ENCODE peak calls at places on chromosomes 11 and 22, in eight cellular contexts. One of them, this sample, is unnamed.

GRCh38 chr11:24794064-24794463 is 297.2 kb downstream of the LUZP2 start:
- DNase-seq in tibial artery: no peak
- DNase-seq in Calu3: no peak
- DNase-seq in neural progenitor cell: no peak
- DNase-seq in lung: no peak
- DNase-seq in fibroblast of the aortic adventitia: no peak
- DNase-seq in neural crest cell: no peak
- DNase-seq in HFFc6: no peak
- DNase-seq in this sample: no peak

GRCh38 chr11:64250875-64251721 is at the start of gene PLCB3:
- DNase-seq in Calu3: peak
- DNase-seq in lung: peak
- DNase-seq in neural progenitor cell: peak
- DNase-seq in tibial artery: no peak
- DNase-seq in HFFc6: no peak
- DNase-seq in neural crest cell: peak
- DNase-seq in fibroblast of the aortic adventitia: no peak
- DNase-seq in this sample: peak

GRCh38 chr22:24588370-24588755 is 4.5 kb downstream of the LRRC75B start:
- DNase-seq in fibroblast of the aortic adventitia: no peak
- DNase-seq in lung: no peak
- DNase-seq in tibial artery: no peak
- DNase-seq in Calu3: peak
- DNase-seq in neural crest cell: no peak
- DNase-seq in neural progenitor cell: no peak
- DNase-seq in HFFc6: no peak
- DNase-seq in this sample: no peak

GRCh38 chr22:33829549-33830280 is 90.6 kb downstream of the LARGE1 start:
- DNase-seq in HFFc6: no peak
- DNase-seq in Calu3: no peak
- DNase-seq in tibial artery: no peak
- DNase-seq in fibroblast of the aortic adventitia: no peak
- DNase-seq in neural crest cell: no peak
- DNase-seq in neural progenitor cell: peak
- DNase-seq in lung: no peak
- DNase-seq in this sample: no peak

GRCh38 chr11:68053117-68053516 is 14.3 kb downstream of the TCIRG1 start:
- DNase-seq in Calu3: no peak
- DNase-seq in lung: no peak
- DNase-seq in fibroblast of the aortic adventitia: no peak
- DNase-seq in HFFc6: no peak
- DNase-seq in neural progenitor cell: no peak
- DNase-seq in tibial artery: no peak
- DNase-seq in neural crest cell: no peak
- DNase-seq in this sample: no peak

GRCh38 chr11:68324695-68325094 is 12.3 kb downstream of the LRP5 start:
- DNase-seq in lung: no peak
- DNase-seq in neural progenitor cell: no peak
- DNase-seq in Calu3: no peak
- DNase-seq in fibroblast of the aortic adventitia: no peak
- DNase-seq in neural crest cell: no peak
- DNase-seq in HFFc6: no peak
- DNase-seq in tibial artery: no peak
- DNase-seq in this sample: no peak

GRCh38 chr11:34316347-34317037 is 41.3 kb downstream of the ABTB2 start:
- DNase-seq in HFFc6: no peak
- DNase-seq in neural progenitor cell: no peak
- DNase-seq in neural crest cell: no peak
- DNase-seq in tibial artery: no peak
- DNase-seq in fibroblast of the aortic adventitia: no peak
- DNase-seq in Calu3: no peak
- DNase-seq in lung: no peak
- DNase-seq in this sample: no peak

GRCh38 chr11:6925636-6926207 is 504 bp upstream of the ZNF215 start:
- DNase-seq in Calu3: no peak
- DNase-seq in tibial artery: no peak
- DNase-seq in HFFc6: peak
- DNase-seq in lung: no peak
- DNase-seq in fibroblast of the aortic adventitia: peak
- DNase-seq in neural progenitor cell: peak
- DNase-seq in neural crest cell: peak
- DNase-seq in this sample: peak

GRCh38 chr11:58575377-58576020 is at the start of gene LPXN:
- DNase-seq in tibial artery: no peak
- DNase-seq in lung: no peak
- DNase-seq in neural progenitor cell: no peak
- DNase-seq in Calu3: no peak
- DNase-seq in neural crest cell: no peak
- DNase-seq in HFFc6: peak
- DNase-seq in fibroblast of the aortic adventitia: peak
- DNase-seq in this sample: no peak

GRCh38 chr11:70343631-70344030 is 54.7 kb upstream of the CTTN start:
- DNase-seq in HFFc6: no peak
- DNase-seq in Calu3: no peak
- DNase-seq in tibial artery: no peak
- DNase-seq in neural crest cell: no peak
- DNase-seq in fibroblast of the aortic adventitia: no peak
- DNase-seq in neural progenitor cell: no peak
- DNase-seq in lung: no peak
- DNase-seq in this sample: no peak

GRCh38 chr11:61384271-61385242 is 7.8 kb upstream of the TMEM216 start:
- DNase-seq in neural progenitor cell: peak
- DNase-seq in neural crest cell: no peak
- DNase-seq in tibial artery: no peak
- DNase-seq in fibroblast of the aortic adventitia: peak
- DNase-seq in Calu3: no peak
- DNase-seq in lung: no peak
- DNase-seq in HFFc6: no peak
- DNase-seq in this sample: peak

GRCh38 chr22:46364341-46365165 is 29.0 kb downstream of the TRMU start:
- DNase-seq in lung: no peak
- DNase-seq in fibroblast of the aortic adventitia: no peak
- DNase-seq in neural progenitor cell: no peak
- DNase-seq in Calu3: no peak
- DNase-seq in HFFc6: no peak
- DNase-seq in tibial artery: no peak
- DNase-seq in neural crest cell: no peak
- DNase-seq in this sample: no peak

GRCh38 chr11:77619576-77620198 is 17.9 kb downstream of the CLNS1A start:
- DNase-seq in neural progenitor cell: peak
- DNase-seq in fibroblast of the aortic adventitia: peak
- DNase-seq in HFFc6: peak
- DNase-seq in lung: no peak
- DNase-seq in Calu3: peak
- DNase-seq in neural crest cell: peak
- DNase-seq in tibial artery: no peak
- DNase-seq in this sample: peak

GRCh38 chr11:60165538-60165937 is 17.3 kb downstream of the MS4A6A start:
- DNase-seq in fibroblast of the aortic adventitia: no peak
- DNase-seq in neural progenitor cell: no peak
- DNase-seq in neural crest cell: no peak
- DNase-seq in tibial artery: no peak
- DNase-seq in Calu3: no peak
- DNase-seq in HFFc6: no peak
- DNase-seq in lung: no peak
- DNase-seq in this sample: no peak

GRCh38 chr11:94746721-94747120 is 21.4 kb upstream of the AMOTL1 start:
- DNase-seq in lung: no peak
- DNase-seq in Calu3: peak
- DNase-seq in HFFc6: no peak
- DNase-seq in neural progenitor cell: no peak
- DNase-seq in fibroblast of the aortic adventitia: no peak
- DNase-seq in neural crest cell: no peak
- DNase-seq in tibial artery: no peak
- DNase-seq in this sample: no peak

GRCh38 chr11:2701230-2701629 is 1.4 kb upstream of the KCNQ1OT1 start:
- DNase-seq in neural progenitor cell: no peak
- DNase-seq in Calu3: no peak
- DNase-seq in HFFc6: no peak
- DNase-seq in tibial artery: no peak
- DNase-seq in neural crest cell: no peak
- DNase-seq in fibroblast of the aortic adventitia: no peak
- DNase-seq in lung: no peak
- DNase-seq in this sample: no peak

DNA sequence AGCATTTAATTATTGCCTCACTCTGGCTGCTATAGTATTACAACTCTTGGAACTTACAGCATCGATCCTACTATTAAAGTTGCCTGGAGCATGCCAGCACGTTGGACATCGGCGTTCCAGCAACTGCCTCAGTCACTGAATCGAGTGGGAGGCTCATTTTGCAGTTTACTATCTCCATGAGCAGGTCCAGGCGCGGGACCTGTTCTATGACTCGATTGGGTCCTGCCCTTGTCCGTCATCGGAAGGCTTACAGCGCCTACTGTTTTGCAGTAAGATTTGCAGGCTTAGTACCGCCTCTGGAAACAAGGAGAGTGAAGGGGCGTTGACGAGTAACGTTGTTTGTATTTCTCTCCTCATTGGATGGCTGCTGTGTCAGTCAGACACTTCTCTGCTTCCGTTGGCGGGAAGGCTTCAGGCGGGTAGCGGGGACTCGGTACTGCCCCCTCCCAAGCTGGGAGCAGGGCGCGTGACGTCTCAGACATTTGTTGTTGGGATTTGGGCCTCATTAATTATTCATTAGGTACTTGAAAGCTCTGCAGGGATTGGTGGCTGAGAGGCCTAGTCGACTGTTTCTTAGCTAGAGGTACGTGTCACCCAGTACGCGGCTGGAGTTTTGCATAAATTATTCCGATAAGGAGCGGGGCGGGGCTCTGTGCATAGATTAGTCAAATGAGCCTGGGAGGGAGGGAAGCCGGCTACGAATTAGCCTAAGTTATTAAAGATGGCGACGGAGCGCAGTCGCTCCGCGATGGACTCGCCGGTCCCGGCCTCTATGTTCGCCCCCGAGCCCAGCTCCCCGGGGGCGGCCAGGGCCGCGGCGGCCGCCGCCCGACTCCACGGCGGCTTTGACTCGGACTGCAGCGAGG is at the start of gene GTPBP1:
- DNase-seq in HFFc6: peak
- DNase-seq in neural progenitor cell: peak
- DNase-seq in neural crest cell: peak
- DNase-seq in lung: peak
- DNase-seq in Calu3: peak
- DNase-seq in fibroblast of the aortic adventitia: peak
- DNase-seq in tibial artery: peak
- DNase-seq in this sample: peak
- TF ChIP-seq CTCF in HFFc6: peak
- TF ChIP-seq CTCF in neural progenitor cell: no peak
- TF ChIP-seq CTCF in neural crest cell: no peak
- TF ChIP-seq CTCF in lung: no peak
- TF ChIP-seq CTCF in Calu3: no peak
- TF ChIP-seq CTCF in fibroblast of the aortic adventitia: peak
- TF ChIP-seq CTCF in tibial artery: peak
- TF ChIP-seq CTCF in this sample: no peak

GRCh38 chr22:43885319-43885671 is 6.5 kb downstream of the PNPLA5 start:
- DNase-seq in neural crest cell: no peak
- DNase-seq in fibroblast of the aortic adventitia: no peak
- DNase-seq in Calu3: no peak
- DNase-seq in HFFc6: no peak
- DNase-seq in tibial artery: no peak
- DNase-seq in lung: no peak
- DNase-seq in neural progenitor cell: no peak
- DNase-seq in this sample: no peak
- TF ChIP-seq CTCF in neural crest cell: no peak
- TF ChIP-seq CTCF in fibroblast of the aortic adventitia: no peak
- TF ChIP-seq CTCF in Calu3: no peak
- TF ChIP-seq CTCF in HFFc6: peak
- TF ChIP-seq CTCF in tibial artery: no peak
- TF ChIP-seq CTCF in lung: no peak
- TF ChIP-seq CTCF in neural progenitor cell: no peak
- TF ChIP-seq CTCF in this sample: peak

DNA sequence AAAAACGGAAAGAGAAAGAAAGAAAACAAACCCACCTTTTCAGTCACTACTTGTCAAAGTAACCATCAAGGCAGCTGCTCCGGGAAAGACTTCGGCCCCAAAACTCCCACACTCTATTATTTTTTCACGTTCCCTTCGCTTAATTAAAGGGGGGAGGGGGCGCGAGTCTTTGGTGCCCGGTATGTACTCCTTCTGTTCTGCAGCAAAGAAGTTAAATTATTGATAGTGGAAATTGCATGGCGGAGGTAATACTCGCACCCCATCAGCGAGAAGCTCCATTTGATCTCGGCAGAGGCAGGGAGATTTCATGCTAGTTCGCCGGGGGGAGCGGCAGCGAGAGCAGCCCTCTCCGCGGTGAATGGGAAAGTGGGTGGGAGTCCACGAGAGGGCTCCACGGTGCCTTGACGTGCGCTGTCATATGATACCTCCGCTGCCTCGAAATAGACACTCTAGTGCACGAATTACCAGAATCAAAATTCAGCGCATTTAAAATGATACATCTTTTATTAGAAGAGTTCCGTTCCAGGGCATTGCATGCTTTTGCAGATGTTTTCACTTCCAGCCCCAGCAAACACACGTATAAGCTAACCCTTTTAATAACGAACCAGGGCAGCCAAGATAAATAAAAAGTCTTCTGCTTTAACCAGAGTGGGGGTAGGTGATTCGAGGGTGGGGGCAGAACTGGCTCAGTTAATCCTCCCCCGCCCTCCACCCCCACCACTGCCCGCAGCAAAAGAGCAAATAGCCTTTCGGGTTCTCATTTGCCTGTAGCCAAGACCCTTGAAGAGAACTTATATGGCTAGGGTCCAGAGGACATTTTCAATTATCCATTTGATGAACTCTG is 1.2 kb upstream of the BDNF start:
- DNase-seq in neural progenitor cell: peak
- DNase-seq in Calu3: peak
- DNase-seq in lung: no peak
- DNase-seq in fibroblast of the aortic adventitia: peak
- DNase-seq in HFFc6: peak
- DNase-seq in neural crest cell: no peak
- DNase-seq in tibial artery: no peak
- DNase-seq in this sample: no peak
- TF ChIP-seq CTCF in neural progenitor cell: peak
- TF ChIP-seq CTCF in Calu3: no peak
- TF ChIP-seq CTCF in lung: no peak
- TF ChIP-seq CTCF in fibroblast of the aortic adventitia: peak
- TF ChIP-seq CTCF in HFFc6: peak
- TF ChIP-seq CTCF in neural crest cell: peak
- TF ChIP-seq CTCF in tibial artery: no peak
- TF ChIP-seq CTCF in this sample: no peak

DNA sequence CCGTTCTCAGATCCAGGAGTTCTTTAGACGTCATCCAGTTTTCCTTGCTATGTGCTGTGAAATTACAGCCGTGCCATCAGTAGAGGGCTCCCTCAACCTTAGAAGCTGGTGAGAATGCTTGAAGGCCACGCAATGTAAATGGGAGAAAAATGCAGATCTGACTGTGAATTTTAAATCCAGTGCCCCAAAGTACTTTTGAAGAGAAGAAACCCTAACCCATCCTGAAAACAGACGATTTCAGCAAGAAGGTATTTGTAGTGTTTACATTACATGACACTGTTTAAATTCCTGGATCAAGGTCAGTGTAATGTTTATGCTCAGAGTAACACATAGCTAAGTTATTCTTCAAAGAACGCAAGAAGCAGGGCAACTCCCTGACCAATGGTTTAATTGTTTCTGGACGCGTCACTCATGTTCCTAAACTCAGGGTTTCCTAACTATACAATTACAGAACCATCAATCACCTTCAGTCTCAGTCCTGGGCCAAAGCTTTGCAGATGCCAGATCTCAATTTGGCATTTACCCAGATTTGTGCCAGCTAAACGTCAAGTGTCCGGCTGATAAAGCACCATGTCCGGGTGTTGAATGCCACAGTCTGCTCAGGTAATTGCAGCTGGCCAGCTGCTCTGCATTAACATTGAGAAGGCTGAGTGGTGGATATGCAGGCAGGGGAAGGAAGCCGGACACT is 38.2 kb downstream of the ADAMTS8 start:
- DNase-seq in neural crest cell: no peak
- DNase-seq in tibial artery: no peak
- DNase-seq in lung: no peak
- DNase-seq in Calu3: peak
- DNase-seq in HFFc6: peak
- DNase-seq in fibroblast of the aortic adventitia: peak
- DNase-seq in neural progenitor cell: no peak
- DNase-seq in this sample: no peak
- TF ChIP-seq CTCF in neural crest cell: no peak
- TF ChIP-seq CTCF in tibial artery: peak
- TF ChIP-seq CTCF in lung: peak
- TF ChIP-seq CTCF in Calu3: no peak
- TF ChIP-seq CTCF in HFFc6: peak
- TF ChIP-seq CTCF in fibroblast of the aortic adventitia: peak
- TF ChIP-seq CTCF in neural progenitor cell: peak
- TF ChIP-seq CTCF in this sample: no peak